ENCODE peak calls at places on chromosomes 2 and 18, in seven cellular contexts. U is neural crest cell, L is endothelial cell, A is A549, K is astrocyte of the cerebellum, M is uterus, N is mucosa of descending colon. J is an unnamed sample.

GRCh38 chr2:103009861-103010260 is 248.0 kb downstream of the TMEM182 start:
- DNase-seq in K (no peak), M (no peak), N (no peak), U (no peak), A (no peak), L (no peak), J (no peak)

GRCh38 chr2:193836424-193836823 is 1641.7 kb upstream of the TMEFF2 start:
- DNase-seq in N (no peak), U (no peak), M (no peak), A (no peak), K (no peak), L (no peak), J (no peak)

GRCh38 chr18:9449580-9449979 is 25.7 kb upstream of the RALBP1 start:
- DNase-seq in A (no peak), N (no peak), K (no peak), L (no peak), U (no peak), M (no peak), J (no peak)

GRCh38 chr2:65710779-65711295 is 278.4 kb upstream of the SPRED2 start:
- DNase-seq in K (no peak), N (no peak), U (no peak), M (no peak), A (peak), L (peak), J (no peak)

GRCh38 chr18:76822510-76823165 is at the start of gene ZNF236:
- DNase-seq in K (no peak), U (peak), A (peak), L (peak), N (peak), M (peak), J (peak)

GRCh38 chr2:117691980-117692379 is 122.5 kb upstream of the DDX18 start:
- DNase-seq in K (no peak), A (no peak), U (no peak), N (no peak), M (no peak), L (no peak), J (no peak)

GRCh38 chr2:105437708-105438103 is 38.9 kb upstream of the FHL2 start:
- DNase-seq in A (no peak), N (no peak), K (no peak), U (no peak), L (no peak), M (no peak), J (no peak)

GRCh38 chr2:70145851-70146739 is 44.7 kb downstream of the C2orf42 start:
- DNase-seq in M (no peak), U (no peak), A (no peak), K (no peak), L (no peak), N (no peak), J (no peak)

GRCh38 chr2:101251844-101252407 is 760 bp upstream of the CNOT11 start:
- DNase-seq in K (no peak), M (no peak), A (peak), N (no peak), U (no peak), L (peak), J (peak)

GRCh38 chr2:101311390-101312019 is 3.0 kb upstream of the RNF149 start:
- DNase-seq in A (no peak), L (no peak), M (no peak), U (no peak), K (no peak), N (no peak), J (no peak)

GRCh38 chr2:136844546-136844945 is 79.2 kb downstream of the THSD7B start:
- DNase-seq in U (no peak), M (no peak), K (no peak), A (no peak), N (no peak), L (no peak), J (no peak)

GRCh38 chr18:13381907-13382682 is 163.5 kb downstream of the LDLRAD4 start:
- DNase-seq in M (peak), N (peak), U (no peak), L (peak), K (no peak), A (no peak), J (peak)

GRCh38 chr2:100984892-100985307 is 17.2 kb upstream of the RPL31 start:
- DNase-seq in M (peak), L (peak), N (peak), A (peak), K (peak), U (peak), J (peak)

GRCh38 chr18:78849458-78849857 is 130.2 kb upstream of the SALL3 start:
- DNase-seq in N (no peak), L (no peak), U (no peak), A (no peak), K (no peak), M (no peak), J (no peak)

DNA sequence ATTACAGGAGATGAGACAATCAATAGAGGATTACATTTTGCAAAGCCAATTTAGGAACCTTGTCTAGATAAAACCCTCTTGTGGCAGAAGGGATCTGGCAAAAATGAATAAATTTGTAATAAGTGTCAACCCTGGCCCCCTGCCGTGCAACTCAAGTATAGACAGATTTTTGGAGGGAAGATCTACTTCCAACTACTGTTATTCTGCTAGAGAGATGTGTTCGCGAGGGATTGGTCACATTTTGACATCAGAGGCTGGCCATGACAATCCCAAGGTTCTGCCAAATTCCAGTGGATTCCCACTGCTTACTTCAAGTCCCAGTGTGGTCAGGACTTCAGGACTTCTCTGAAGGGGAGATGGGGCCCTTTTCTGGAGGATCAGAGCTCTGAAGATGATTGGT is 192.6 kb downstream of the SH3RF3 start:
- DNase-seq in A (no peak), N (no peak), L (no peak), M (no peak), K (no peak), U (no peak), J (no peak)
- TF ChIP-seq CTCF in A (no peak), N (no peak), L (no peak), M (no peak), K (no peak), U (no peak), J (no peak)

GRCh38 chr2:126372406-126372805 is 283.6 kb upstream of the GYPC start:
- DNase-seq in A (no peak), N (no peak), K (no peak), M (no peak), U (no peak), L (no peak), J (no peak)
- TF ChIP-seq CTCF in A (no peak), N (no peak), K (no peak), M (no peak), U (no peak), L (no peak), J (no peak)

GRCh38 chr2:71780162-71780561 is 326.8 kb downstream of the DYSF start:
- DNase-seq in K (no peak), M (no peak), A (no peak), L (no peak), N (no peak), U (no peak), J (no peak)

GRCh38 chr2:71779306-71779855 is 326.0 kb downstream of the DYSF start:
- DNase-seq in M (no peak), N (no peak), K (peak), L (no peak), A (no peak), U (no peak), J (no peak)

GRCh38 chr2:71777946-71778345 is 324.6 kb downstream of the DYSF start:
- DNase-seq in U (no peak), L (no peak), M (no peak), N (no peak), K (no peak), A (no peak), J (no peak)

GRCh38 chr2:71776227-71776626 is 322.9 kb downstream of the DYSF start:
- DNase-seq in A (no peak), K (no peak), M (no peak), L (no peak), N (no peak), U (no peak), J (no peak)

GRCh38 chr2:71778514-71779305 is 325.3 kb downstream of the DYSF start:
- DNase-seq in A (no peak), L (no peak), M (no peak), N (no peak), K (no peak), U (peak), J (no peak)
- TF ChIP-seq CTCF in A (peak), L (no peak), M (no peak), N (no peak), K (peak), U (no peak), J (no peak)

GRCh38 chr18:2179498-2180183 is 391.7 kb downstream of the METTL4 start:
- DNase-seq in L (no peak), U (no peak), N (no peak), M (no peak), A (no peak), K (no peak), J (no peak)

GRCh38 chr18:2178036-2178435 is 393.3 kb downstream of the METTL4 start:
- DNase-seq in N (no peak), K (no peak), M (no peak), U (no peak), L (no peak), A (no peak), J (no peak)

GRCh38 chr18:2183432-2183831 is 387.9 kb downstream of the METTL4 start:
- DNase-seq in N (no peak), L (no peak), U (no peak), M (no peak), A (no peak), K (no peak), J (no peak)

GRCh38 chr18:2180586-2180985 is 390.7 kb downstream of the METTL4 start:
- DNase-seq in N (no peak), K (no peak), U (no peak), M (no peak), A (no peak), L (no peak), J (no peak)
- TF ChIP-seq CTCF in N (no peak), K (no peak), U (no peak), M (no peak), A (no peak), L (no peak), J (no peak)

DNA sequence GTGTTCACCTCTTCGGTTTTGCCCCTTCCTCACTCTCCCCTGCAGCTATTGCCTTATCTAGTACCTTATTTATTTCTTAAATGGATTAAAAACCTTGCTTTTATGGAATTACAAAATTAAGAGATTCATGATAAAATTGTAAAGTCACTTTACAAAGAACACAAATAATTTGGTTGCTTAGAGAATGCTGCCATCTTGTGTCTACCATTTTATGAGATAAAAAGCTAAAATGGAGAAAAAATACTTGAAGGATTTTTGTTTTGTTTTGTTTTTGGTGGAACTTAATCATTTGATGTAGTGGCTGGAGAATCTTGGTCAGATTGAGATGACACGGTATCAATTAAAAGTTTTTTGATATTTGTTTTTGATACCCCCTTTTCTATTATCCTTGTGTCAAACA is 69.6 kb downstream of the R3HDM1 start:
- DNase-seq in M (no peak), A (no peak), K (peak), N (no peak), L (no peak), U (no peak), J (no peak)
- TF ChIP-seq CTCF in M (peak), A (peak), K (no peak), N (no peak), L (no peak), U (no peak), J (no peak)

GRCh38 chr2:68244456-68244855 is 7.9 kb downstream of the PPP3R1 start:
- DNase-seq in A (no peak), L (no peak), K (no peak), M (no peak), N (no peak), U (no peak), J (no peak)
- TF ChIP-seq CTCF in A (peak), L (no peak), K (no peak), M (peak), N (no peak), U (no peak), J (no peak)

GRCh38 chr2:68487773-68488355 is 20.5 kb downstream of the APLF start:
- DNase-seq in N (no peak), M (no peak), K (no peak), L (no peak), A (peak), U (no peak), J (no peak)
- TF ChIP-seq CTCF in N (no peak), M (peak), K (peak), L (peak), A (peak), U (peak), J (no peak)

DNA sequence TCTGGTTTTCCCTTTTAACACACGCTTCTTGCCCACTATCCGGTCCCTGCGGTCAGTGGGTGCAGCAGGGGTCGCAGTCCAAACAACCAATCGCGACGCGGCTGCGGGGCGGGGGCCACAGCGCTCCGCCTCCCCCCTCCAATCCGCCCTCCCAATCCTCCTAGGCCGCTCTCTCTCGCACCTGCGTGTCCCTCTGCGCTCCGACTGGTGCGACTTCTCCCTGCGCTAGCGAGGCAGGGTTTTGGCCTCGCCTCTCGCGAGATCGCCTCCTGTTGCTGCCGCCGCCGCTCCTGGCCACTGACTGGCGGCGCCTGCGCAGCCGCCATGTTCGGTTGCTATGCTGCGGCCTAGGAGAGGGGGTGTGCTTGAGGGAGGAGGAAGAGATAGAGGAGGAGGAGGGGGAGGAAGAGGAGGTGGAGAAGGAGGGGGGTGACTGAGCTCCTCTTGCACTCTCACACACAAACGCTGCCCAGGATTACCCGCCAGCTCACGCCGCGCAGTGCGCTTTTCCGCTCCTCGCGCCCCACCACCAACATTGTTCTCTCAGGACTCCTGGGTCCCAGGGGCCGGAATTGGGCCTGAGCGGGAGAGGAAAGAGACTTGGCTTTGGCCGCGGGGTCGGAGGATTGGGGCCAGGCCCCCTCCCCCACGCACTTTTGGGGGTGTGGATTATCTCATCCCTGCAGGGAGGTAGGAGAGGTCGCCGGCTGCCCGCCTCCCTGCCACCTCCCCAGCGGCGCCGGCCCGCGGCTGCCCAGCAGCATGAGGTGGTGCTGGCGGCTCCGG is at the start of gene PTPN4:
- DNase-seq in A (peak), N (peak), K (peak), M (peak), U (peak), L (peak), J (peak)
- TF ChIP-seq CTCF in A (no peak), N (no peak), K (no peak), M (no peak), U (no peak), L (no peak), J (no peak)